ENCODE peak calls at places on chromosomes 6 and 20, in six cellular contexts. M, U, D, V, I and L are unnamed samples.

GRCh38 chr6:111844921-111845320 is 28.3 kb downstream of the FYN start:
- DNase-seq in M (no peak), U (no peak), D (no peak), V (no peak), I (no peak), L (no peak)

GRCh38 chr6:111361648-111362047 is 121.4 kb downstream of the REV3L start:
- DNase-seq in M (no peak), U (peak; percentile 20), D (no peak), V (no peak), I (peak; percentile 18), L (peak; percentile 46)

GRCh38 chr20:5945963-5946362 is 4.4 kb downstream of the TRMT6 start:
- DNase-seq in M (no peak), U (no peak), D (no peak), V (peak; percentile 37), I (no peak), L (no peak)

GRCh38 chr6:88839280-88839679 is 124.1 kb downstream of the RNGTT start:
- DNase-seq in M (no peak), U (no peak), D (no peak), V (no peak), I (no peak), L (no peak)

GRCh38 chr20:57666106-57666833 is 43.5 kb downstream of the PMEPA1 start:
- DNase-seq in M (no peak), U (no peak), D (no peak), V (no peak), I (no peak), L (no peak)

GRCh38 chr6:8236956-8237355 is 134.6 kb upstream of the EEF1E1 start:
- DNase-seq in M (no peak), U (no peak), D (no peak), V (no peak), I (no peak), L (no peak)

GRCh38 chr6:41505084-41506049 is 40.8 kb upstream of the FOXP4 start:
- DNase-seq in M (no peak), U (no peak), D (peak; percentile 78), V (no peak), I (peak; percentile 87), L (peak; percentile 27)

GRCh38 chr6:82045965-82046756 is 201.4 kb downstream of the IBTK start:
- DNase-seq in M (no peak), U (no peak), D (no peak), V (peak; percentile 12), I (peak; percentile 60), L (no peak)

GRCh38 chr20:3563548-3564177 is 92.8 kb downstream of the ATRN start:
- DNase-seq in M (no peak), U (peak; percentile 23), D (peak; percentile 32), V (no peak), I (peak; percentile 64), L (no peak)

GRCh38 chr20:8156603-8157079 is 24.6 kb downstream of the PLCB1 start:
- DNase-seq in M (no peak), U (no peak), D (no peak), V (no peak), I (peak; percentile 24), L (no peak)

GRCh38 chr6:161116554-161117328 is 125.2 kb downstream of the MAP3K4 start:
- DNase-seq in M (no peak), U (no peak), D (no peak), V (no peak), I (no peak), L (no peak)

GRCh38 chr20:33871362-33871761 is 60.2 kb downstream of the CHMP4B start:
- DNase-seq in M (no peak), U (no peak), D (no peak), V (no peak), I (peak; percentile 59), L (no peak)